ENCODE peak calls at places on chromosome 6, in six cellular contexts. S, F, X, G, I and U are unnamed samples.

GRCh38 chr6:144931172-144932035 is 646.3 kb downstream of the UTRN start:
- DNase-seq in S (peak), F (no peak), X (peak), G (peak), I (no peak), U (no peak)

GRCh38 chr6:39184906-39185580 is 44.2 kb downstream of the KCNK5 start:
- DNase-seq in S (no peak), F (no peak), X (peak), G (no peak), I (peak), U (no peak)

GRCh38 chr6:131682427-131682826 is 18.8 kb downstream of the OR2A4 start:
- DNase-seq in S (no peak), F (no peak), X (no peak), G (no peak), I (no peak), U (no peak)

GRCh38 chr6:132192646-132193045 is 208.6 kb downstream of the MOXD1 start:
- DNase-seq in S (no peak), F (no peak), X (no peak), G (no peak), I (no peak), U (no peak)

GRCh38 chr6:162069995-162070394 is 657.6 kb downstream of the PRKN start:
- DNase-seq in S (no peak), F (no peak), X (no peak), G (no peak), I (no peak), U (no peak)

GRCh38 chr6:11785449-11785951 is 6.9 kb upstream of the ADTRP start:
- DNase-seq in S (peak), F (no peak), X (no peak), G (no peak), I (no peak), U (no peak)

GRCh38 chr6:166490671-166491500 is 95.6 kb downstream of the RAMACL start:
- DNase-seq in S (no peak), F (no peak), X (peak), G (no peak), I (peak), U (no peak)

GRCh38 chr6:15249371-15250019 is 3.6 kb downstream of the JARID2 start:
- DNase-seq in S (no peak), F (no peak), X (peak), G (no peak), I (no peak), U (no peak)

GRCh38 chr6:94323853-94324252 is 904.5 kb upstream of the EPHA7 start:
- DNase-seq in S (no peak), F (no peak), X (no peak), G (peak), I (no peak), U (no peak)

GRCh38 chr6:117483645-117484016 is 1.2 kb downstream of the DCBLD1 start:
- DNase-seq in S (peak), F (no peak), X (peak), G (peak), I (no peak), U (no peak)

GRCh38 chr6:14841901-14842421 is 403.9 kb upstream of the JARID2 start:
- DNase-seq in S (no peak), F (no peak), X (no peak), G (no peak), I (peak), U (no peak)

GRCh38 chr6:136669299-136669699 is 119.1 kb upstream of the MAP7 start:
- DNase-seq in S (no peak), F (no peak), X (peak), G (no peak), I (no peak), U (no peak)

GRCh38 chr6:17450825-17451224 is 57.4 kb downstream of the CAP2 start:
- DNase-seq in S (no peak), F (no peak), X (no peak), G (no peak), I (no peak), U (no peak)

GRCh38 chr6:39594304-39594703 is 130.9 kb downstream of the KIF6 start:
- DNase-seq in S (no peak), F (no peak), X (no peak), G (no peak), I (no peak), U (no peak)

GRCh38 chr6:76644231-76644630 is 571.8 kb upstream of the IMPG1 start:
- DNase-seq in S (no peak), F (no peak), X (no peak), G (no peak), I (no peak), U (no peak)

GRCh38 chr6:3825331-3825831 is 23.8 kb upstream of the FAM50B start:
- DNase-seq in S (no peak), F (no peak), X (peak), G (no peak), I (peak), U (peak)

GRCh38 chr6:40295251-40295949 is 291.8 kb downstream of the LRFN2 start:
- DNase-seq in S (no peak), F (no peak), X (no peak), G (no peak), I (no peak), U (no peak)

DNA sequence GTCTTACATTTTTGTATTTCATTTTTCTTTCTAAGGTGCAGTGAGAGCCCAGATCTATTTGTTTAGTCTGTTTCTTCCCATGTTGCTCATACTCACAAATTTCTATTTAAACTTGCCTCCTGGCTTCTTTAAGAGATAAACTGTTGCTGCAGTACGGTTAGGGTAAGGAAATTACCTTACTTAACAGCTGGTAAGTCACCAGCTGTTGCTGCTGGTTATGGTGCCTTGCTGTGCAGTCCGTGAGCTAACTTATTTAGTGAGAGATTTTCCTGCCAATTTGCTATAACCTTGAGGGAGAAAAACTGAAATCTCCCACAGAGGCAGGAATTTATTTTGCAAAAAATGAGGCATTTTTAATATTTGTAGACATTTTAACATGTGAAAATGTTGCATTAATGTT is 261.0 kb downstream of the UST start:
- DNase-seq in S (no peak), F (no peak), X (no peak), G (no peak), I (no peak), U (no peak)
- TF ChIP-seq CTCF in S (no peak), F (no peak), X (no peak), G (no peak), I (no peak), U (no peak)

GRCh38 chr6:27770724-27771123 is 141.5 kb downstream of the OR2B2 start:
- DNase-seq in S (no peak), F (no peak), X (no peak), G (no peak), I (no peak), U (no peak)

GRCh38 chr6:27767851-27768250 is 144.3 kb downstream of the OR2B2 start:
- DNase-seq in S (no peak), F (no peak), X (no peak), G (no peak), I (no peak), U (no peak)

GRCh38 chr6:27772261-27773001 is 139.8 kb downstream of the OR2B2 start:
- DNase-seq in S (peak), F (peak), X (peak), G (peak), I (peak), U (peak)

GRCh38 chr6:27768556-27768955 is 143.6 kb downstream of the OR2B2 start:
- DNase-seq in S (no peak), F (no peak), X (no peak), G (no peak), I (no peak), U (no peak)

GRCh38 chr6:27771240-27771639 is 141.0 kb downstream of the OR2B2 start:
- DNase-seq in S (no peak), F (no peak), X (no peak), G (no peak), I (no peak), U (no peak)
- TF ChIP-seq CTCF in S (no peak), F (no peak), X (no peak), G (no peak), I (no peak), U (no peak)

DNA sequence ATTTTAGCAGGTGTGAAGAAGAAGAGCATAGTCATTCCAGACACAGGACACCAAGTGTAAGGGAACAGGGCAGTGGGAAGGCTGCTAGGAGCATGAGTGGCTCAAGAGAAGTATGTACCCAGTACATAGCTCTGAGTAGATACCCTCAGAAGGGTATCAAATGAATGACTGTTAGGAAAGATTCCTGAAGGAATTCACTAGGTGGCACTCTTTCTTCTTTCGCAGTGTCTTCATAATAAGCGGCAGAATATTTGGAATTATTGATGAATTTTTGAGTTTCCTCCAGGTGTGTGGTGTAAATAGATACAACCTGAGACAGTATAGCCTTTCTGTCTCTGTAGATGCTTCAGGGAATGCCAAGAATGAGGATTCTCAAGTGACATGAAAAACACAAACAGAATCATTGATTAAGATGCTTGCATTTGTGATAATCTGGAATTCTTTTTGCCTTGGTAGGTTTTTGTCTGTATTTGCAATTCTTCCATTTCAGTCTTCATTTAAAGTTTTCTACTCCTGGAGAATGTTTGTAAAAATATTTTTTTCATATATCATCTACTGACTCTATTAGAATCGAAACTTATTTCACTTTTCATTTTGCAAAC is 264.3 kb upstream of the RIMS1 start:
- DNase-seq in S (no peak), F (no peak), X (no peak), G (peak), I (no peak), U (no peak)
- TF ChIP-seq CTCF in S (no peak), F (no peak), X (no peak), G (peak), I (no peak), U (no peak)

GRCh38 chr6:44660561-44661220 is 273.2 kb downstream of the CDC5L start:
- DNase-seq in S (no peak), F (no peak), X (no peak), G (no peak), I (no peak), U (no peak)

GRCh38 chr6:44659676-44660170 is 272.2 kb downstream of the CDC5L start:
- DNase-seq in S (no peak), F (no peak), X (no peak), G (no peak), I (no peak), U (no peak)

GRCh38 chr6:44658571-44658970 is 271.1 kb downstream of the CDC5L start:
- DNase-seq in S (no peak), F (no peak), X (no peak), G (no peak), I (no peak), U (no peak)

GRCh38 chr6:44655368-44656342 is 268.1 kb downstream of the CDC5L start:
- DNase-seq in S (peak), F (peak), X (peak), G (peak), I (peak), U (peak)

GRCh38 chr6:44657201-44657824 is 269.8 kb downstream of the CDC5L start:
- DNase-seq in S (no peak), F (no peak), X (no peak), G (peak), I (no peak), U (no peak)
- TF ChIP-seq CTCF in S (no peak), F (no peak), X (no peak), G (no peak), I (no peak), U (no peak)

GRCh38 chr6:112372213-112372806 is 25.2 kb downstream of the RFPL4B start:
- DNase-seq in S (no peak), F (no peak), X (no peak), G (peak), I (no peak), U (no peak)
- TF ChIP-seq CTCF in S (no peak), F (no peak), X (no peak), G (peak), I (no peak), U (no peak)

DNA sequence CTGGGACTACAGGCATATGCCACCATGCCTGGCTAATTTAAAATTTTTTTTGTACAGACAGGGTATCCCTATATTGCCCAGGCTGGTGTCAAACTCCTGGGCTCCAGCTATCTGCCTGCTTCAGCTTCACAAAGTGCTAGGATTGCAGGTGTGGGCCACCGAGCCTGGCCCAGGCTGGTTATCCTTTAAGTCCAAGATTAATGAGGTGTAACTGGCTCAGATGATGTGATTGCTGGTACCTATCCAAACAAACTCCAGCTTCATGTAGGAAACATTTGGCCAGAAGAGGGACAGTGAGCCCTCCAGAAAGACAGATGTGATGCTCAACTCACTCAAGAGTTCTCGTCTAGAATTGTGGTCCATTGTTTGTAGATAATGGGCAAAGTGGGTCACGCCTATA is 9.2 kb upstream of the ZNF318 start:
- DNase-seq in S (no peak), F (no peak), X (no peak), G (no peak), I (no peak), U (no peak)
- TF ChIP-seq CTCF in S (no peak), F (no peak), X (no peak), G (no peak), I (no peak), U (no peak)

GRCh38 chr6:55449219-55449618 is 122.0 kb downstream of the GFRAL start:
- DNase-seq in S (no peak), F (no peak), X (no peak), G (peak), I (no peak), U (no peak)
- TF ChIP-seq CTCF in S (no peak), F (no peak), X (no peak), G (no peak), I (no peak), U (no peak)

GRCh38 chr6:21587182-21587924 is 6.2 kb upstream of the SOX4 start:
- DNase-seq in S (peak), F (peak), X (peak), G (peak), I (peak), U (no peak)
- TF ChIP-seq CTCF in S (no peak), F (peak), X (no peak), G (peak), I (no peak), U (no peak)